ENCODE peak calls at places on chromosome 14, in five cellular contexts. G is esophagus muscularis mucosa, N is foreskin keratinocyte, Y is MM.1S, D is thoracic aorta. M is an unnamed sample. For H3K4me1, the result is how much of the 10 kb centered on the place peaks cover.

GRCh38 chr14:68309631-68310030 is 483.2 kb downstream of the ZFP36L1 start:
- DNase-seq in G (no peak), N (no peak), Y (no peak), D (no peak), M (no peak)

GRCh38 chr14:65263161-65263788 is 149.3 kb upstream of the FUT8 start:
- DNase-seq in G (no peak), N (no peak), Y (no peak), D (no peak), M (no peak)

GRCh38 chr14:58805605-58806358 is 168.0 kb downstream of the DACT1 start:
- DNase-seq in G (no peak), N (no peak), Y (no peak), D (no peak), M (no peak)

GRCh38 chr14:65117795-65118746 is 15.8 kb upstream of the MAX start:
- DNase-seq in G (peak), N (no peak), Y (no peak), D (no peak), M (no peak)

GRCh38 chr14:80456200-80456599 is 244.9 kb upstream of the DIO2 start:
- DNase-seq in G (no peak), N (no peak), Y (no peak), D (no peak), M (no peak)

GRCh38 chr14:61526405-61527312 is 168.7 kb upstream of the HIF1A start:
- DNase-seq in G (no peak), N (no peak), Y (no peak), D (no peak), M (no peak)

GRCh38 chr14:80269338-80269935 is 58.1 kb upstream of the DIO2 start:
- DNase-seq in G (no peak), N (peak), Y (no peak), D (no peak), M (no peak)

GRCh38 chr14:65239143-65239672 is 136.9 kb upstream of the MAX start:
- DNase-seq in G (no peak), N (no peak), Y (no peak), D (no peak), M (no peak)

GRCh38 chr14:33103966-33104365 is 165.3 kb downstream of the NPAS3 start:
- DNase-seq in G (no peak), N (no peak), Y (no peak), D (no peak), M (no peak)

GRCh38 chr14:72598328-72598727 is 295.6 kb downstream of the DPF3 start:
- DNase-seq in G (no peak), N (no peak), Y (no peak), D (no peak), M (no peak)

GRCh38 chr14:101630056-101630960 is 69.0 kb downstream of the DIO3 start:
- DNase-seq in G (no peak), N (no peak), Y (no peak), D (no peak), M (no peak)

GRCh38 chr14:72646861-72647528 is 246.9 kb downstream of the DPF3 start:
- DNase-seq in G (peak), N (no peak), Y (no peak), D (no peak), M (no peak)

GRCh38 chr14:103205541-103205906 is 82.3 kb downstream of the TNFAIP2 start:
- DNase-seq in G (no peak), N (no peak), Y (no peak), D (no peak), M (no peak)

GRCh38 chr14:68684466-68685418 is 108.1 kb downstream of the ZFP36L1 start:
- DNase-seq in G (no peak), N (no peak), Y (no peak), D (no peak), M (no peak)

GRCh38 chr14:67228325-67228984 is 12.8 kb upstream of the PALS1 start:
- DNase-seq in G (no peak), N (peak), Y (no peak), D (no peak), M (no peak)

GRCh38 chr14:32472512-32473472 is 143.7 kb downstream of the AKAP6 start:
- DNase-seq in G (no peak), N (peak), Y (no peak), D (no peak), M (no peak)

GRCh38 chr14:95855606-95856005 is 21.0 kb upstream of the TUNAR start:
- DNase-seq in G (no peak), N (no peak), Y (no peak), D (no peak), M (no peak)

GRCh38 chr14:37034410-37035285 is 137.8 kb downstream of the SLC25A21 start:
- DNase-seq in G (no peak), N (no peak), Y (peak), D (no peak), M (no peak)

GRCh38 chr14:92589213-92589852 is 75.8 kb downstream of the RIN3 start:
- DNase-seq in G (no peak), N (no peak), Y (peak), D (no peak), M (no peak)
- TF ChIP-seq CTCF in G (peak), N (peak), Y (peak), D (peak), M (no peak)

GRCh38 chr14:23259412-23259811 is 21.7 kb downstream of the RNF212B start:
- DNase-seq in G (no peak), N (no peak), Y (no peak), D (no peak), M (no peak)
- H3K4me1 ChIP-seq in G (under half), N (under half), Y (under half), D (under half), M (under half)

DNA sequence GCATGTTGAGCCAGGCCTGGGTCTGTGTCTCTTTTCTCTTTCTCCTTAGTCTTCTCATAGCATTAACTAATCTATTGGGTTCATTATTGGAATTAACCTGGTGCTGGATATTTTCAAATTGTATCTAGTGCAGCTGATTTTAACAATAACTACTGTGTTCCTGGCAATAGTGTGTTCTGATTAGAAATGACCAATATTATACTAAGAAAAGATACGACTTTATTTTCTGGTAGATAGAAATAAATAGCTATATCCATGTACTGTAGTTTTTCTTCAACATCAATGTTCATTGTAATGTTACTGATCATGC is 3.0 kb downstream of the FOS start:
- DNase-seq in G (no peak), N (no peak), Y (no peak), D (no peak), M (no peak)
- TF ChIP-seq CTCF in G (no peak), N (no peak), Y (no peak), D (no peak), M (no peak)

DNA sequence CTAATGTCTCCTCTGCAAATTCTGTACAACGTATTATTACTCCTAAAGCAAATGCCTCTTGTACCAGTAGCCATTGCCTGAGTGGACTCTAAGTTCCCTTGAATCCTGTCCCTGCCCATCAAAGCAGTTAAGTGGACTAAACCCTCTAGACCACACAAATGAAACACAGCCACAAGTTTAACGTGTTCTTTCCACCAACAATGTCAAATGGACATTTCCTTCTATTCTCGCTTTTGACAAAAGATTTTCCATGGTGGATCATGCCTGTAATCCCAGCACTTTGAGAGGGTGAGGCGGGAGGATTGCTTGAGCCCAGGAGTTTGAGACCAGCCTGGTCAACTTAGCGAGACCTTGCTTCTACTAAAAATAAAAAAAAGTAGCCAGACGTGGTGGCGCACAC is 15.9 kb downstream of the CCDC88C start:
- DNase-seq in G (no peak), N (no peak), Y (no peak), D (no peak), M (no peak)
- H3K4me1 ChIP-seq in G (under half), N (under half), Y (half or more), D (under half), M (under half)